ENCODE peak calls at places on chromosomes 7 and 10, in eight cellular contexts. One of them, this sample, is unnamed.

GRCh38 chr7:16320261-16320660 is 101.1 kb downstream of the CRPPA start:
- DNase-seq in activated CD4-positive, alpha-beta T cell treated with anti-CD3 and anti-CD28 coated beads for 24 hours: no peak
- DNase-seq in posterior cingulate gyrus: no peak
- DNase-seq in AG09319: no peak
- DNase-seq in Right ventricle myocardium superior: no peak
- DNase-seq in transverse colon: no peak
- DNase-seq in activated CD8-positive, alpha-beta memory T cell treated with anti-CD3 and anti-CD28 coated beads for 48 hours: no peak
- DNase-seq in cardiac fibroblast: no peak
- DNase-seq in this sample: no peak

GRCh38 chr10:11218395-11218794 is 200.7 kb downstream of the CELF2 start:
- DNase-seq in AG09319: no peak
- DNase-seq in transverse colon: no peak
- DNase-seq in posterior cingulate gyrus: no peak
- DNase-seq in cardiac fibroblast: no peak
- DNase-seq in activated CD4-positive, alpha-beta T cell treated with anti-CD3 and anti-CD28 coated beads for 24 hours: no peak
- DNase-seq in Right ventricle myocardium superior: no peak
- DNase-seq in activated CD8-positive, alpha-beta memory T cell treated with anti-CD3 and anti-CD28 coated beads for 48 hours: no peak
- DNase-seq in this sample: no peak

GRCh38 chr10:100634034-100634433 is 98.3 kb downstream of the HIF1AN start:
- DNase-seq in posterior cingulate gyrus: no peak
- DNase-seq in AG09319: no peak
- DNase-seq in Right ventricle myocardium superior: no peak
- DNase-seq in activated CD8-positive, alpha-beta memory T cell treated with anti-CD3 and anti-CD28 coated beads for 48 hours: no peak
- DNase-seq in transverse colon: no peak
- DNase-seq in activated CD4-positive, alpha-beta T cell treated with anti-CD3 and anti-CD28 coated beads for 24 hours: no peak
- DNase-seq in cardiac fibroblast: no peak
- DNase-seq in this sample: no peak

GRCh38 chr7:137094-137861 is 55.1 kb upstream of the FAM20C start:
- DNase-seq in posterior cingulate gyrus: no peak
- DNase-seq in cardiac fibroblast: no peak
- DNase-seq in Right ventricle myocardium superior: peak; percentile 35
- DNase-seq in AG09319: no peak
- DNase-seq in activated CD4-positive, alpha-beta T cell treated with anti-CD3 and anti-CD28 coated beads for 24 hours: no peak
- DNase-seq in activated CD8-positive, alpha-beta memory T cell treated with anti-CD3 and anti-CD28 coated beads for 48 hours: no peak
- DNase-seq in transverse colon: peak; percentile 4
- DNase-seq in this sample: no peak

GRCh38 chr7:70614237-70614984 is 517.5 kb upstream of the GALNT17 start:
- DNase-seq in AG09319: peak; percentile 2
- DNase-seq in posterior cingulate gyrus: peak; percentile 22
- DNase-seq in cardiac fibroblast: peak; percentile 75
- DNase-seq in activated CD8-positive, alpha-beta memory T cell treated with anti-CD3 and anti-CD28 coated beads for 48 hours: no peak
- DNase-seq in activated CD4-positive, alpha-beta T cell treated with anti-CD3 and anti-CD28 coated beads for 24 hours: no peak
- DNase-seq in transverse colon: peak; percentile 29
- DNase-seq in Right ventricle myocardium superior: peak; percentile 92
- DNase-seq in this sample: peak; percentile 56

GRCh38 chr7:108234981-108235450 is 104.9 kb upstream of the LAMB4 start:
- DNase-seq in cardiac fibroblast: no peak
- DNase-seq in activated CD8-positive, alpha-beta memory T cell treated with anti-CD3 and anti-CD28 coated beads for 48 hours: no peak
- DNase-seq in activated CD4-positive, alpha-beta T cell treated with anti-CD3 and anti-CD28 coated beads for 24 hours: no peak
- DNase-seq in Right ventricle myocardium superior: no peak
- DNase-seq in transverse colon: no peak
- DNase-seq in AG09319: no peak
- DNase-seq in posterior cingulate gyrus: no peak
- DNase-seq in this sample: no peak

GRCh38 chr7:75739796-75740672 is 1.3 kb upstream of the HIP1 start:
- DNase-seq in posterior cingulate gyrus: no peak
- DNase-seq in AG09319: no peak
- DNase-seq in cardiac fibroblast: peak; percentile 73
- DNase-seq in Right ventricle myocardium superior: no peak
- DNase-seq in activated CD8-positive, alpha-beta memory T cell treated with anti-CD3 and anti-CD28 coated beads for 48 hours: no peak
- DNase-seq in transverse colon: no peak
- DNase-seq in activated CD4-positive, alpha-beta T cell treated with anti-CD3 and anti-CD28 coated beads for 24 hours: peak; percentile 18
- DNase-seq in this sample: no peak

GRCh38 chr10:96840841-96841518 is 8.9 kb downstream of the LCOR start:
- DNase-seq in cardiac fibroblast: no peak
- DNase-seq in posterior cingulate gyrus: no peak
- DNase-seq in Right ventricle myocardium superior: no peak
- DNase-seq in AG09319: no peak
- DNase-seq in activated CD8-positive, alpha-beta memory T cell treated with anti-CD3 and anti-CD28 coated beads for 48 hours: no peak
- DNase-seq in activated CD4-positive, alpha-beta T cell treated with anti-CD3 and anti-CD28 coated beads for 24 hours: no peak
- DNase-seq in transverse colon: no peak
- DNase-seq in this sample: no peak

GRCh38 chr7:157938211-157938610 is 601.4 kb downstream of the DNAJB6 start:
- DNase-seq in activated CD4-positive, alpha-beta T cell treated with anti-CD3 and anti-CD28 coated beads for 24 hours: no peak
- DNase-seq in Right ventricle myocardium superior: no peak
- DNase-seq in transverse colon: no peak
- DNase-seq in cardiac fibroblast: no peak
- DNase-seq in AG09319: no peak
- DNase-seq in posterior cingulate gyrus: no peak
- DNase-seq in activated CD8-positive, alpha-beta memory T cell treated with anti-CD3 and anti-CD28 coated beads for 48 hours: no peak
- DNase-seq in this sample: no peak

GRCh38 chr7:25124485-25125136 is 449 bp downstream of the CYCS start:
- DNase-seq in activated CD8-positive, alpha-beta memory T cell treated with anti-CD3 and anti-CD28 coated beads for 48 hours: no peak
- DNase-seq in activated CD4-positive, alpha-beta T cell treated with anti-CD3 and anti-CD28 coated beads for 24 hours: no peak
- DNase-seq in transverse colon: no peak
- DNase-seq in Right ventricle myocardium superior: no peak
- DNase-seq in AG09319: no peak
- DNase-seq in cardiac fibroblast: no peak
- DNase-seq in posterior cingulate gyrus: no peak
- DNase-seq in this sample: no peak